ENCODE peak calls at places on chromosomes 5 and 9, in ten cellular contexts. J, F, X, A, M, Y, G, U, D and W are unnamed samples.

GRCh38 chr5:43309657-43310056 is 3.6 kb downstream of the HMGCS1 start:
- DNase-seq in J (no peak), M (no peak), A (no peak), X (no peak), Y (no peak), D (no peak), F (no peak), G (no peak), U (no peak), W (no peak)

GRCh38 chr9:12696931-12697622 is 3.9 kb downstream of the TYRP1 start:
- DNase-seq in D (no peak), G (no peak), U (no peak), F (no peak), J (no peak), A (no peak), Y (no peak), X (no peak), M (no peak), W (no peak)

GRCh38 chr5:137735531-137736284 is at the start of gene KLHL3:
- DNase-seq in F (no peak), D (peak; percentile 9), Y (peak; percentile 49), G (peak; percentile 67), M (peak; percentile 5), J (no peak), X (peak; percentile 69), A (peak; percentile 28), U (no peak), W (no peak)

GRCh38 chr5:143968071-143968878 is 156.3 kb downstream of the HMHB1 start:
- DNase-seq in G (no peak), Y (no peak), F (peak; percentile 83), D (no peak), U (no peak), A (no peak), X (peak; percentile 46), J (no peak), M (peak; percentile 55), W (peak; percentile 82)

GRCh38 chr5:23257656-23258055 is 249.8 kb upstream of the PRDM9 start:
- DNase-seq in D (no peak), M (no peak), G (no peak), U (no peak), J (no peak), Y (no peak), F (no peak), A (no peak), X (no peak), W (no peak)

GRCh38 chr5:112264666-112265065 is 154.4 kb downstream of the EPB41L4A start:
- DNase-seq in F (no peak), G (no peak), M (no peak), U (no peak), X (no peak), A (no peak), D (no peak), J (no peak), Y (no peak), W (no peak)

GRCh38 chr5:132269635-132270344 is 12.3 kb downstream of the PDLIM4 start:
- DNase-seq in U (no peak), J (no peak), X (no peak), A (no peak), G (no peak), M (no peak), Y (no peak), D (no peak), F (no peak), W (no peak)

GRCh38 chr5:157022002-157022401 is 36.9 kb downstream of the HAVCR1 start:
- DNase-seq in X (no peak), A (no peak), J (no peak), G (no peak), U (no peak), M (no peak), F (no peak), D (no peak), Y (no peak), W (no peak)

GRCh38 chr5:43065384-43066230 is 25.5 kb upstream of the ANXA2R start:
- DNase-seq in M (peak; percentile 59), G (peak; percentile 73), A (peak; percentile 55), J (no peak), Y (peak; percentile 75), U (no peak), D (peak; percentile 18), F (no peak), X (peak; percentile 75), W (no peak)

GRCh38 chr9:112175796-112176315 is 759 bp upstream of the SUSD1 start:
- DNase-seq in D (no peak), F (no peak), U (no peak), J (no peak), M (no peak), G (no peak), A (no peak), X (no peak), Y (no peak), W (no peak)

GRCh38 chr9:110099236-110099741 is 108.7 kb downstream of the C9orf152 start:
- DNase-seq in X (no peak), J (no peak), M (no peak), A (no peak), D (no peak), Y (no peak), U (no peak), F (peak; percentile 61), G (no peak), W (peak; percentile 60)

GRCh38 chr5:107425541-107426031 is 245.2 kb downstream of the EFNA5 start:
- DNase-seq in F (peak; percentile 40), X (peak; percentile 85), J (no peak), Y (no peak), M (no peak), U (peak; percentile 32), D (no peak), G (no peak), A (no peak), W (peak; percentile 67)

GRCh38 chr5:38715671-38716070 is 130.1 kb upstream of the OSMR start:
- DNase-seq in J (no peak), D (no peak), M (no peak), X (no peak), G (no peak), Y (no peak), F (no peak), A (no peak), U (no peak), W (no peak)

GRCh38 chr5:132134384-132134783 is 60.8 kb downstream of the CSF2 start:
- DNase-seq in D (no peak), A (no peak), J (no peak), F (no peak), X (no peak), M (no peak), U (no peak), Y (no peak), G (no peak), W (no peak)